ENCODE peak calls at places on chromosomes 1 and 21, in eight cellular contexts. Z is endothelial cell, H is GM19239, J is putamen, X is left kidney, N is NCI-H510A treated with DMSO at 0.1 percent for 48 hours, F is T follicular helper cell, O is occipital lobe. S is an unnamed sample.

GRCh38 chr1:233079586-233079985 is 129.2 kb downstream of the NTPCR start:
- DNase-seq in F (no peak), Z (no peak), O (no peak), H (no peak), X (no peak), J (no peak), N (no peak), S (no peak)

GRCh38 chr1:844472-845026 is 79.2 kb upstream of the SAMD11 start:
- DNase-seq in X (no peak), Z (no peak), N (no peak), F (peak), H (no peak), O (no peak), J (no peak), S (no peak)

GRCh38 chr1:240619901-240620621 is 8.1 kb upstream of the GREM2 start:
- DNase-seq in Z (no peak), X (peak), H (no peak), N (no peak), F (no peak), J (no peak), O (no peak), S (no peak)

GRCh38 chr1:3069491-3070303 is 694 bp downstream of the PRDM16 start:
- DNase-seq in H (no peak), N (no peak), J (no peak), X (peak), Z (peak), F (no peak), O (no peak), S (no peak)

GRCh38 chr1:16441312-16441641 is 753 bp downstream of the NECAP2 start:
- DNase-seq in J (no peak), F (no peak), O (no peak), X (peak), H (no peak), Z (no peak), N (no peak), S (no peak)

GRCh38 chr1:215114154-215114933 is 31.8 kb downstream of the KCNK2 start:
- DNase-seq in F (no peak), H (no peak), O (no peak), J (peak), N (no peak), Z (no peak), X (no peak), S (no peak)

GRCh38 chr1:219323426-219323825 is 149.7 kb downstream of the LYPLAL1 start:
- DNase-seq in Z (no peak), X (peak), J (no peak), O (no peak), N (no peak), H (no peak), F (no peak), S (no peak)

GRCh38 chr1:214717323-214717722 is 114.3 kb downstream of the CENPF start:
- DNase-seq in N (peak), Z (no peak), J (no peak), X (peak), O (no peak), H (no peak), F (no peak), S (no peak)

GRCh38 chr1:153957744-153958110 is 685 bp downstream of the CRTC2 start:
- DNase-seq in N (peak), Z (no peak), J (no peak), F (no peak), H (no peak), X (no peak), O (no peak), S (peak)

GRCh38 chr1:8003431-8004112 is 22.5 kb downstream of the ERRFI1 start:
- DNase-seq in N (no peak), H (no peak), F (no peak), X (no peak), O (no peak), J (no peak), Z (no peak), S (no peak)

GRCh38 chr1:184954232-184954995 is 19.9 kb downstream of the NIBAN1 start:
- DNase-seq in Z (no peak), X (no peak), O (no peak), N (no peak), H (no peak), F (no peak), J (no peak), S (no peak)

GRCh38 chr1:226482975-226483660 is 65.4 kb upstream of the STUM start:
- DNase-seq in F (no peak), Z (no peak), O (no peak), H (no peak), X (peak), N (no peak), J (no peak), S (no peak)

GRCh38 chr1:155983191-155984023 is 5.1 kb upstream of the ARHGEF2 start:
- DNase-seq in J (no peak), F (no peak), Z (no peak), X (peak), O (no peak), H (no peak), N (peak), S (no peak)

GRCh38 chr1:67371681-67372080 is 58.5 kb downstream of the SERBP1 start:
- DNase-seq in F (no peak), N (no peak), O (no peak), Z (no peak), H (no peak), J (no peak), X (no peak), S (no peak)

GRCh38 chr1:239308701-239309333 is 77.6 kb upstream of the CHRM3 start:
- DNase-seq in H (no peak), O (no peak), F (no peak), Z (peak), N (no peak), J (no peak), X (peak), S (peak)

GRCh38 chr1:2583871-2584341 is 2.7 kb upstream of the PRXL2B start:
- DNase-seq in Z (no peak), X (peak), O (no peak), H (no peak), F (peak), N (peak), J (no peak), S (peak)

GRCh38 chr21:46252840-46253239 is 24.3 kb upstream of the LSS start:
- DNase-seq in Z (no peak), X (no peak), F (no peak), J (no peak), H (no peak), N (no peak), O (no peak), S (no peak)

GRCh38 chr1:42957229-42957879 is 1.3 kb downstream of the SLC2A1 start:
- DNase-seq in H (no peak), N (peak), X (peak), Z (no peak), F (no peak), J (no peak), O (no peak), S (no peak)

S was measured in T-helper 1 cell.